ENCODE peak calls at places on chromosome 21, in eight cellular contexts. Z is endothelial cell, H is GM13976, G is tibial artery, R is fibroblast of pulmonary artery, P is AG04450, Q is Caco-2, X is choroid plexus epithelial cell. O is an unnamed sample.

GRCh38 chr21:39347537-39347936 is 1.4 kb downstream of the HMGN1 start:
- DNase-seq in G (no peak), X (no peak), H (no peak), Q (no peak), Z (no peak), P (no peak), R (no peak), O (no peak)

GRCh38 chr21:17775431-17776126 is 43.6 kb downstream of the C21orf91 start:
- DNase-seq in P (no peak), Q (no peak), Z (no peak), H (peak; percentile 30), R (no peak), X (no peak), G (no peak), O (no peak)

GRCh38 chr21:36045993-36046392 is 14.3 kb downstream of the SETD4 start:
- DNase-seq in G (no peak), H (no peak), P (no peak), X (peak; percentile 13), R (no peak), Z (no peak), Q (no peak), O (no peak)

GRCh38 chr21:16264314-16264713 is 534.5 kb downstream of the USP25 start:
- DNase-seq in Z (no peak), Q (no peak), R (peak; percentile 24), P (no peak), X (no peak), H (no peak), G (no peak), O (no peak)

GRCh38 chr21:26842976-26843911 is 2.0 kb downstream of the ADAMTS1 start:
- DNase-seq in G (peak; percentile 98), Z (peak; percentile 62), X (peak; percentile 98), R (peak; percentile 97), P (peak; percentile 87), H (no peak), Q (no peak), O (no peak)

GRCh38 chr21:35840197-35840799 is 220.0 kb downstream of the SETD4 start:
- DNase-seq in X (peak; percentile 95), G (no peak), R (peak; percentile 94), P (peak; percentile 69), Z (peak; percentile 52), H (peak; percentile 36), Q (peak; percentile 52), O (no peak)

GRCh38 chr21:16330340-16331319 is 600.8 kb downstream of the USP25 start:
- DNase-seq in P (peak; percentile 44), Q (no peak), Z (peak; percentile 7), H (peak; percentile 12), X (peak; percentile 92), G (no peak), R (peak; percentile 90), O (no peak)

GRCh38 chr21:46607605-46608004 is 2.7 kb upstream of the S100B start:
- DNase-seq in P (no peak), Q (no peak), R (no peak), Z (no peak), G (no peak), X (no peak), H (peak; percentile 32), O (no peak)

GRCh38 chr21:37153193-37153934 is 80.3 kb downstream of the TTC3 start:
- DNase-seq in X (peak; percentile 87), Q (no peak), P (no peak), Z (no peak), H (no peak), R (peak; percentile 90), G (no peak), O (no peak)

GRCh38 chr21:25214676-25215075 is 392.6 kb downstream of the MRPL39 start:
- DNase-seq in P (no peak), G (no peak), Z (no peak), Q (no peak), X (no peak), R (no peak), H (no peak), O (no peak)

GRCh38 chr21:40846566-40847411 is at the start of gene DSCAM:
- DNase-seq in G (no peak), P (no peak), X (no peak), R (no peak), Z (peak; percentile 24), Q (no peak), H (no peak), O (no peak)

GRCh38 chr21:35484856-35485255 is 435.8 kb upstream of the RUNX1 start:
- DNase-seq in Z (no peak), X (no peak), R (no peak), Q (no peak), H (no peak), P (no peak), G (no peak), O (no peak)

GRCh38 chr21:14244911-14245310 is 29.0 kb downstream of the RBM11 start:
- DNase-seq in G (no peak), P (no peak), Q (no peak), Z (no peak), R (no peak), X (no peak), H (no peak), O (no peak)

GRCh38 chr21:37532868-37533780 is 166.6 kb downstream of the DYRK1A start:
- DNase-seq in Q (no peak), R (peak; percentile 18), X (peak; percentile 60), Z (no peak), G (peak; percentile 84), P (no peak), H (peak; percentile 29), O (no peak)

GRCh38 chr21:34088752-34089151 is 15.4 kb downstream of the MRPS6 start:
- DNase-seq in Q (no peak), H (no peak), X (no peak), Z (no peak), G (no peak), P (no peak), R (no peak), O (no peak)

GRCh38 chr21:40373760-40374159 is 473.2 kb downstream of the DSCAM start:
- DNase-seq in H (no peak), R (no peak), G (no peak), Q (no peak), X (no peak), Z (no peak), P (no peak), O (no peak)

DNA sequence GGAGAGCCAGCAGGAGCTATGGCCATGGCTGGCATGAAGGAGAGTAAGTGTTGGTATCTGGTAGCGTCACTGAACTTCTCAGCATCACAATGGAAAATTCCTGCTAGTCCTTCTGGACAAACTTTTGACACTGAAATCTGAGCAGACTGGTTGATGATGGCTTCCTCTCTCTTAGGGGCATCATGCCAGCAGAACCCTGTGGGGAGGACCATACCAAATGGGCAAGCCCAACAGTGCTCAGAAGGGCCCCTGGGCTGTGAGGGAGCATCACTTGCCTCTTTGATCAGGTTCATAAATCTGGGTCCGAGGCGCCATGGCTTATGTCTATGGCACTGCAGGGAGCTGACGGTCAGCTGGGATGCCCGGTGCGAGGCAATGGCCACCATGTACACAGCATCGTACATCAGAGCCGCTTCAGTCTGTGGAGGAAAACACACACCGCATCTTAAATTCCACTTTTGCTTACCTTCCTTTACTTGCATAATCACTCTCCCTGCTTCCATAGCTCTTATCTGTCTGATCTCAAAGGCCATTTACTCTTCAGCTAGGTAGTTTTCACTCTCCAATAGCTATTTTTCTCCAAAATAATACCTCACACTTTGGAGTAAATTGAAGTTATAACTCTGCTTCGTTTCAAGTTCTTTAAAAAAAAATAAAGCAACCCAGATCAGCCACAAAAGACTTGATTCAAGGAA is 297.1 kb downstream of the GRIK1 start:
- DNase-seq in G (no peak), Q (no peak), X (no peak), H (no peak), Z (no peak), P (no peak), R (no peak), O (no peak)
- TF ChIP-seq CTCF in G (no peak), Q (no peak), X (no peak), H (no peak), Z (no peak), P (no peak), R (no peak), O (no peak)

DNA sequence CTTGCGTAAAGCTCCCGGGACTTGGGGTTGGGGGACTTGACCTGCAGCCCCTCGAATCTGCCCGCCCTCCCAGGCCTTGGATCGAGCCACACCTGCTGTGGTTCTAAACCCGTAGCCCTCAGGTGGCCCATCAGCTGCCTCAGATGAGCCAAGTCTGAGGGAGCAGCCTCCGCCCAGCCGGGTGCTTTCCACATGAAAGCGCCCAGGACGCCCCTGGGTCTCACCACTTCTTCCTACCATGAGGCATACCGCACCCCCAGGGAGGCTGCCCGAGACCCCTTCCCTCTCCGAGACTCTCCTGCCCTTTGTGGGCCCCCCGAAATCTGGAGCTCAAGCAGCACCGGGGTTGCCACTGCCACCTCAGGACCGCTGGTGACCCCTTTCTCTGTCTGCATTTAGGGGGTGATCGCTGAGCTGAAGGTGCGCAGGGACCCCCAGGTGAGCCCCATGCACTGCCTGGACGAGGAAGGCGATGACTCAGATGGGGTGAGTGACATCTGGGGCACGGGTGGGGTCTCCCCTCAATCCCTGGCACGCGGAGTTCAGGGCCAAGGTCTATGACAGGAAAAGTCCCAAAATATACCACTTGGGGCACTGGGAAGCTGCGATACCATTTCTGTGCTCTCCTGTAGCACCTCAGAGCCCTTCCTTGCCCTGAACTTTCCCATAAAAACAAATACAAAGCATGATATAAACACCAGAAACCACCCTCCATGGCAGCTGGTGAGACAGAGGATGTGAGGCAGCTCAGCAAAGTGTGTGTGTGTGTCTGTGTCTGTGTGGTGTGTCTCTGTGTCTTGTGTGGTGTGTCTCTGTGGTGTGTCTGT is 68.5 kb downstream of the SLC19A1 start:
- DNase-seq in H (no peak), R (no peak), G (no peak), Q (no peak), P (no peak), Z (no peak), X (peak; percentile 25), O (no peak)
- TF ChIP-seq CTCF in H (no peak), R (no peak), G (no peak), Q (no peak), P (peak; percentile 9), Z (no peak), X (peak; percentile 16), O (no peak)

GRCh38 chr21:29215709-29216108 is 83.0 kb upstream of the BACH1 start:
- DNase-seq in X (no peak), Q (no peak), P (no peak), H (no peak), R (no peak), Z (no peak), G (no peak), O (no peak)
- TF ChIP-seq CTCF in X (no peak), Q (no peak), P (no peak), H (no peak), R (no peak), Z (no peak), G (no peak), O (no peak)

GRCh38 chr21:32456497-32456918 is 44.0 kb downstream of the EVA1C start:
- DNase-seq in G (no peak), H (no peak), Z (no peak), R (peak; percentile 84), X (peak; percentile 84), Q (no peak), P (no peak), O (no peak)

GRCh38 chr21:32455548-32455947 is 43.0 kb downstream of the EVA1C start:
- DNase-seq in H (no peak), P (no peak), R (no peak), Q (no peak), X (no peak), Z (no peak), G (no peak), O (no peak)

GRCh38 chr21:32459972-32460371 is 47.5 kb downstream of the EVA1C start:
- DNase-seq in Z (no peak), H (no peak), X (peak; percentile 49), P (no peak), Q (no peak), G (no peak), R (peak; percentile 53), O (no peak)

GRCh38 chr21:32457962-32458361 is 45.5 kb downstream of the EVA1C start:
- DNase-seq in Z (no peak), Q (no peak), H (no peak), P (no peak), G (no peak), X (no peak), R (no peak), O (no peak)

GRCh38 chr21:32457360-32457840 is 44.9 kb downstream of the EVA1C start:
- DNase-seq in R (peak; percentile 51), X (peak; percentile 26), Z (no peak), Q (no peak), G (peak; percentile 78), P (no peak), H (no peak), O (no peak)
- TF ChIP-seq CTCF in R (peak; percentile 20), X (no peak), Z (no peak), Q (no peak), G (no peak), P (peak; percentile 11), H (no peak), O (no peak)

O was measured in D721Med.